ENCODE peak calls at places on chromosomes 11 and 22, in four cellular contexts. C is gastrocnemius medialis, W is IMR-90, D is stomach. J is an unnamed sample. For H3K4me1, the result is how much of the 10 kb centered on the place peaks cover.

GRCh38 chr22:43971112-43971511 is 15.9 kb downstream of the SAMM50 start:
- DNase-seq in C (no peak), W (no peak), D (no peak), J (no peak)

GRCh38 chr22:47816121-47816915 is 1053.9 kb downstream of the TBC1D22A start:
- DNase-seq in C (no peak), W (no peak), D (no peak), J (no peak)

GRCh38 chr11:13784848-13785247 is 116.4 kb downstream of the FAR1 start:
- DNase-seq in C (no peak), W (no peak), D (no peak), J (no peak)

GRCh38 chr22:37182949-37183245 is 5.2 kb downstream of the C1QTNF6 start:
- DNase-seq in C (no peak), W (no peak), D (no peak), J (no peak)

GRCh38 chr11:13850256-13851010 is 112.1 kb upstream of the SPON1 start:
- DNase-seq in C (no peak), W (no peak), D (no peak), J (no peak)

GRCh38 chr11:36214976-36215687 is 74.1 kb downstream of the COMMD9 start:
- DNase-seq in C (no peak), W (no peak), D (no peak), J (no peak)

GRCh38 chr11:42840176-42840829 is 471.5 kb upstream of the API5 start:
- DNase-seq in C (no peak), W (no peak), D (no peak), J (no peak)

GRCh38 chr22:50687829-50688228 is 15.2 kb downstream of the SHANK3 start:
- DNase-seq in C (no peak), W (no peak), D (peak), J (no peak)

GRCh38 chr11:123451183-123451907 is 21.3 kb downstream of the GRAMD1B start:
- DNase-seq in C (no peak), W (no peak), D (no peak), J (no peak)

GRCh38 chr11:82932564-82932963 is 31.0 kb downstream of the DDIAS start:
- DNase-seq in C (no peak), W (no peak), D (no peak), J (no peak)

GRCh38 chr22:23622634-23623033 is 9.5 kb downstream of the DRICH1 start:
- DNase-seq in C (no peak), W (peak), D (no peak), J (no peak)
- TF ChIP-seq CTCF in C (no peak), W (no peak), D (no peak), J (no peak)

GRCh38 chr11:1880746-1881441 is 10.8 kb downstream of the PRR33 start:
- DNase-seq in C (no peak), W (no peak), D (no peak), J (no peak)

GRCh38 chr11:1878134-1879031 is 13.3 kb downstream of the PRR33 start:
- DNase-seq in C (no peak), W (no peak), D (no peak), J (peak)

GRCh38 chr11:1881442-1882264 is 10.0 kb downstream of the PRR33 start:
- DNase-seq in C (peak), W (no peak), D (no peak), J (peak)

GRCh38 chr11:1879342-1879940 is 12.3 kb downstream of the PRR33 start:
- DNase-seq in C (no peak), W (no peak), D (no peak), J (peak)

DNA sequence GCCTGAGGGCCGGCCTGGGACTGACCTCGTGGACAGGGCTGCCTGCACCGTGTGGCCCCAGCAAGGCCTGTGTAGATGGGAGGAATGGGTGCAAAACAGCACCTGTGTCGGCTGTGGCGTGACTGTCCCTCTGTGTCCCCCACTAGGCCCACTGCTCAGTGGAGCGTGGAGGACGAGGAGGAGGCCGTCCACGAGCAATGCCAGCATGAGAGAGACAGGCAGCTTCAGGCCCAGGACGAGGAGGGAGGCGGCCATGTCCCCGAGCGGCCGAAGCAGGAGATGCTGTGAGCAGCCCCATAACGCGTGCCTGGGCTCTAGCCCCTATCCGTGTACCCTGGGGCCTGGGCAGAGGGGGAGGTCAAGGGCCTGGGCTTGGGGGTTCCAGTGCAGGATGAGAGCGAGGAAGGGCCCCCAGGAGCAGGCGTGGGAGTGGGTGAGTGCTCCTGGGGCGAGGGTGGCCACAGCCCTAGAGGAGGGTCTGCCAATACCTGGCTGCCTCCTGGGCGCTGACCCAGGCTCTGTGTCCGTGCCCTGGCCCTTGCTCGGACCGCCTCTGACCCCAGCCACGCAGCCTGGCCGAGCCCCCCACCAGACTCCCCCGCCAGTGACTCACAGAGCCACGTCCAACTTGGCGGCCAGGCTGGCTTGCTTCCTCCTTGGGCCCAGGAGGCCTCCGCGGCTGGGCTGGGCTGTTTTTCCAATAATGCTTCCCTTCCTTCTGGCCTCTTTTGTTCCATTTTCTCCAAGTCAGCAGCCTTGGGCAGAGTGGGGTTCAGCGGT is 11.6 kb downstream of the PRR33 start:
- DNase-seq in C (peak), W (no peak), D (no peak), J (peak)
- H3K4me1 ChIP-seq in C (under half), W (under half), D (under half), J (under half)

GRCh38 chr11:23134627-23135026 is 274.4 kb upstream of the CCDC179 start:
- DNase-seq in C (no peak), W (no peak), D (no peak), J (no peak)
- TF ChIP-seq POLR2A in C (no peak), W (no peak), D (no peak), J (no peak)

DNA sequence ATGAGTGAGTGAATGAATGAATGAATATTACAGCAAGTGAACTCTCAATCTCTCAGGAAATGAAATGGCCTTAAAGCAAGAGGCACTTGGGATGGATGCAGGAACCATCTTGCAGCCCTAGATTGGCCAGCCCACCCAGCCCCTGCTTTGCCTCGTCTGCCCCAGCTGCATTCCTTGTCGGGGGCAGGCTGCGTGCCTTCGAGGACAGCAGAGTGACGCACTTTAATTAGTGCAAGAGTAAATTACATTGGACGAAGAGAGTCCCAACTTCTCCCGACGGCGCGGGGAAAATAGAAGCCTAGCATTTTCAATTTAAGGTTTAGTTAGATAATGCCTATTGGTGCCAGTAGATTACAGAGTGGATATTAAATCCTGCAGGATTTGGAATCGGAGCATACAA is 33.9 kb downstream of the TRIM29 start:
- DNase-seq in C (no peak), W (no peak), D (no peak), J (no peak)
- TF ChIP-seq CTCF in C (no peak), W (no peak), D (no peak), J (no peak)

GRCh38 chr11:3878036-3878584 is 22.6 kb downstream of the STIM1 start:
- DNase-seq in C (no peak), W (no peak), D (no peak), J (no peak)

GRCh38 chr11:3880724-3881123 is 25.3 kb downstream of the STIM1 start:
- DNase-seq in C (no peak), W (peak), D (no peak), J (no peak)

GRCh38 chr11:3879216-3879966 is 23.9 kb downstream of the STIM1 start:
- DNase-seq in C (no peak), W (no peak), D (no peak), J (no peak)

GRCh38 chr11:3877252-3878035 is 22.0 kb downstream of the STIM1 start:
- DNase-seq in C (no peak), W (no peak), D (no peak), J (no peak)

DNA sequence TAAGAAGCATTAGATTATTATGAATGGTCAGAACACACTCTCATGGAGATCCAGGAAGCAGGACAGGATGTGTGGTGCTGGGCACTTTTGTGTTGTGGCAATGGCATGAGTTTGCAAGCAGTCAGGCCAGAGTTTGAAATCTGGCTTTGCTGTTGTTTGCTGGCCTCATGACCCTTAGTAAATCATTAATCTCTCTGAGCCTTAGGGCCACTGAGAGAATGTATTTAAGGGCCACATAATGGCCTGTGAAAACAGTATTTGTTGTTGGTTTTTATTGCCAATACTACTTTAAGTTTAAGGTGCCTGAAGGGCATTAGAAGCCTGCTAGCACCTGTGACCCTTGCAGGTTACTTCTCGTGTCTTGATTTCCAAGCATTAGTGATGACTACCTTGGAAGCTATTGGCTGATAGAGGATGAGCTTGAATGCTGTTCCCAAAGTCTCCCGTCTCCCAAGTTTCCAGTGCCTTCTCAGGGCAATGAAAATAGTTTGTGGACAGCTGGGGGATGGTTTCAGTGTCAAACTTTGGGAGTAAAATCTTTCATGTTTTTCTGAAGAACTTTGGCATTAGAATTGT is 24.6 kb downstream of the STIM1 start:
- DNase-seq in C (no peak), W (no peak), D (peak), J (no peak)
- H3K4me1 ChIP-seq in C (half or more), W (under half), D (under half), J (under half)

GRCh38 chr11:65634905-65635731 is 2.8 kb upstream of the SIPA1 start:
- DNase-seq in C (no peak), W (no peak), D (no peak), J (no peak)

GRCh38 chr11:65636108-65636809 is 1.6 kb upstream of the SIPA1 start:
- DNase-seq in C (no peak), W (no peak), D (no peak), J (no peak)

GRCh38 chr11:65639623-65640482 is 2.0 kb downstream of the SIPA1 start:
- DNase-seq in C (peak), W (no peak), D (no peak), J (peak)

GRCh38 chr11:65636810-65637557 is 917 bp upstream of the SIPA1 start:
- DNase-seq in C (no peak), W (no peak), D (no peak), J (no peak)

GRCh38 chr11:65637794-65638317 is at the start of gene SIPA1:
- DNase-seq in C (peak), W (peak), D (peak), J (peak)
- TF ChIP-seq POLR2A in C (peak), W (no peak), D (no peak), J (peak)